ENCODE peak calls at places on chromosomes 2 and 18, in eight cellular contexts. L is WTC11, S is K562, C is HepG2, B is A549, G is SK-N-SH, F is H1, T is GM12878. Z is an unnamed sample.

GRCh38 chr2:47016172-47016913 is 100.7 kb upstream of the MCFD2 start:
- DNase-seq in G (no peak), T (no peak), B (peak), C (no peak), F (no peak), L (peak), S (peak), Z (peak)

GRCh38 chr18:79615091-79615490 is 64.5 kb upstream of the CTDP1 start:
- DNase-seq in B (no peak), G (no peak), F (peak), T (no peak), L (no peak), C (no peak), S (no peak), Z (no peak)

GRCh38 chr2:72989770-72990556 is 72.6 kb downstream of the EMX1 start:
- DNase-seq in S (no peak), C (no peak), T (no peak), L (no peak), F (peak), G (peak), B (no peak), Z (peak)

GRCh38 chr2:165274698-165275097 is 35.5 kb downstream of the SCN2A start:
- DNase-seq in G (no peak), L (no peak), T (no peak), S (no peak), F (no peak), B (no peak), C (no peak), Z (no peak)

GRCh38 chr2:226683196-226683595 is 116.4 kb downstream of the IRS1 start:
- DNase-seq in L (no peak), T (no peak), B (no peak), S (no peak), F (no peak), C (no peak), G (no peak), Z (peak)

GRCh38 chr2:3727397-3728045 is 24.1 kb downstream of the DCDC2C start:
- DNase-seq in L (no peak), C (no peak), S (no peak), B (no peak), G (no peak), F (no peak), T (no peak), Z (no peak)

GRCh38 chr2:216664593-216665034 is 30.7 kb downstream of the IGFBP5 start:
- DNase-seq in B (no peak), S (peak), T (no peak), G (peak), C (no peak), F (no peak), L (no peak), Z (peak)

GRCh38 chr2:20422679-20423271 is 24.1 kb upstream of the RHOB start:
- DNase-seq in T (no peak), F (peak), L (peak), B (peak), G (peak), S (peak), C (peak), Z (peak)

GRCh38 chr2:101435011-101435862 is 39.7 kb downstream of the RFX8 start:
- DNase-seq in T (no peak), G (no peak), C (no peak), B (no peak), L (peak), F (peak), S (no peak), Z (peak)

GRCh38 chr2:11669454-11670291 is at the start of gene NTSR2:
- DNase-seq in B (peak), L (peak), S (peak), F (peak), G (no peak), T (no peak), C (peak), Z (peak)

GRCh38 chr2:96817882-96818281 is 1.8 kb downstream of the CNNM3 start:
- DNase-seq in C (no peak), G (no peak), L (no peak), T (no peak), S (no peak), B (no peak), F (no peak), Z (no peak)

GRCh38 chr18:42514522-42514921 is 559.5 kb downstream of the PIK3C3 start:
- DNase-seq in B (no peak), S (no peak), F (no peak), G (no peak), L (no peak), C (no peak), T (no peak), Z (no peak)

GRCh38 chr2:204625135-204625534 is 79.9 kb downstream of the PARD3B start:
- DNase-seq in G (peak), B (peak), T (no peak), F (no peak), L (no peak), C (no peak), S (no peak), Z (no peak)

GRCh38 chr18:49303376-49303775 is 157.1 kb downstream of the DYM start:
- DNase-seq in C (no peak), B (no peak), T (no peak), F (no peak), S (no peak), G (no peak), L (no peak), Z (no peak)

GRCh38 chr2:170928036-170928823 is 823 bp upstream of the GORASP2 start:
- DNase-seq in S (no peak), T (no peak), C (peak), B (peak), L (peak), F (no peak), G (no peak), Z (peak)

GRCh38 chr2:8574196-8575010 is 107.5 kb upstream of the ID2 start:
- DNase-seq in F (no peak), G (no peak), T (no peak), B (no peak), C (peak), L (no peak), S (no peak), Z (peak)

GRCh38 chr2:55163258-55163657 is 68.8 kb downstream of the CLHC1 start:
- DNase-seq in F (no peak), C (no peak), L (no peak), S (no peak), G (peak), T (no peak), B (no peak), Z (peak)

GRCh38 chr2:171160119-171160629 is 519 bp downstream of the TLK1 start:
- DNase-seq in C (peak), B (peak), F (no peak), T (no peak), G (peak), S (peak), L (peak), Z (peak)

GRCh38 chr2:27572439-27572838 is 10.4 kb upstream of the ZNF512 start:
- DNase-seq in T (no peak), S (no peak), G (no peak), B (no peak), C (no peak), L (no peak), F (no peak), Z (no peak)

DNA sequence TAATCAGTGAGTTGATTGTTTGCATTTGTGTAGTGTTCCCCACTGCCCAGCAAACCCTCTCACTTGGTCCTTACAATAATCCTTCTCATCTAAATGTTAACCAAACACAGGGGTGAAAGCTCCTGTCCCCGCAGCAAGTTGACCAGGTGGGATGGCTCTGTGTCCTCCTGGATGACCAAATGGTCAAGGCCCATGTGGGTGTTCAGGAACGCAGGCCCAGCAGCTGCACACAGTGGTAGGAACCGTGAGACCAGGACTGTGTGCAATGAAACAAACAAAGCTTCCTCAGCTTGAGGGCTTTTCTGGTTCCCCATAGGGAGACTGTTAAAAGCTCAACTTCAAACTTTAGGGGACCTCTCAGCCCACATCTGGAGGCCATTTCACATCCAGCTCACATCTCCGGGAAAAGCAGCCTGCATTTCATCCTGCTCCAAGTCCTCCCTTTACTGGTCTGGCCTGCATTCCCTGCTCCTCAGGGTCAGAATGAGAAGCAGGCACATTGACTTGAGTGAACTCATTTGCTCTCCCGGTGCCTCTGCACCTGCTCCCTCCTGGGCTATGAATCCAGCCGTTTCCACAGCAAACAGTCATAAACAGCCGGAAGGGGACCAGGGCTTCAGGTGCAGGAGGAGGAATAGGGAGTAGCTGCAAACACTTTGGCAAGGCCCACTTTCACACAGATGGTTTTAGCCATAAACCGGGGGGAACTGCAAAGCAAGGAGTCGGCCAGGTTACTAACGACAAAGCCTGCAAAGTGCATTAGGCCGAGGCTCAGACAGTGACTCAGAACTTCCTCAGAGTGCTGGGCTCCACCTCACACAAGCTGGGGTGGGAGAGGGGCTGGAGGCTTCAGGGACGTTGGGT is 144.7 kb downstream of the CAPN13 start:
- DNase-seq in L (no peak), S (no peak), B (peak), T (no peak), F (peak), G (no peak), C (no peak), Z (peak)
- TF ChIP-seq USF2 in L (no peak), S (no peak), B (no peak), T (no peak), F (no peak), G (no peak), C (no peak), Z (no peak)

GRCh38 chr2:66570471-66570870 is 135.5 kb downstream of the MEIS1 start:
- DNase-seq in C (no peak), B (no peak), L (no peak), F (no peak), T (no peak), S (no peak), G (no peak), Z (no peak)

GRCh38 chr2:66569321-66569851 is 134.5 kb downstream of the MEIS1 start:
- DNase-seq in B (no peak), T (no peak), G (no peak), L (no peak), C (no peak), S (no peak), F (no peak), Z (peak)

GRCh38 chr2:66568650-66569300 is 133.8 kb downstream of the MEIS1 start:
- DNase-seq in L (no peak), T (no peak), C (no peak), F (no peak), B (no peak), S (no peak), G (no peak), Z (no peak)

GRCh38 chr2:66571873-66572272 is 136.9 kb downstream of the MEIS1 start:
- DNase-seq in G (no peak), T (no peak), C (no peak), L (no peak), S (no peak), F (no peak), B (no peak), Z (peak)

DNA sequence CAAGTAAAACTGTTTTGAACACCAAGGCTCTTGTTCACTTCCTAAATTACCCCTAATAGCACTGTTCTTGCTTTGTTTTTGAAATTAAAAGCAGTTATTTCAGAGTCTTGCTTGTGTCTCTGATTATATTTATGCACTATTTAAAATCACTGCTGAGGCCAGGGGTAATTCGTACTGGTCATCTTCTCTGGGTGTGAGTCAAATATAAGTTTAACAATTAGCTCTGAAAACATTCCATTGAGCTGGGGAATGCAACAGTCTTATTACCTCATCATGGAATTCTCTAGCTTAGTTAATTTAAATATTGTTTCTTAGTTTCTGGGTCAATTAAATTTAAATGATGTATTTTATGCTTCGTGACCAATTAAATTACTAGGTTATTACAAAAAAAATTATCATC is 135.0 kb downstream of the MEIS1 start:
- DNase-seq in S (no peak), G (no peak), B (no peak), C (no peak), L (no peak), T (no peak), F (no peak), Z (no peak)
- TF ChIP-seq USF2 in S (no peak), G (no peak), B (no peak), C (no peak), L (no peak), T (no peak), F (no peak), Z (no peak)

DNA sequence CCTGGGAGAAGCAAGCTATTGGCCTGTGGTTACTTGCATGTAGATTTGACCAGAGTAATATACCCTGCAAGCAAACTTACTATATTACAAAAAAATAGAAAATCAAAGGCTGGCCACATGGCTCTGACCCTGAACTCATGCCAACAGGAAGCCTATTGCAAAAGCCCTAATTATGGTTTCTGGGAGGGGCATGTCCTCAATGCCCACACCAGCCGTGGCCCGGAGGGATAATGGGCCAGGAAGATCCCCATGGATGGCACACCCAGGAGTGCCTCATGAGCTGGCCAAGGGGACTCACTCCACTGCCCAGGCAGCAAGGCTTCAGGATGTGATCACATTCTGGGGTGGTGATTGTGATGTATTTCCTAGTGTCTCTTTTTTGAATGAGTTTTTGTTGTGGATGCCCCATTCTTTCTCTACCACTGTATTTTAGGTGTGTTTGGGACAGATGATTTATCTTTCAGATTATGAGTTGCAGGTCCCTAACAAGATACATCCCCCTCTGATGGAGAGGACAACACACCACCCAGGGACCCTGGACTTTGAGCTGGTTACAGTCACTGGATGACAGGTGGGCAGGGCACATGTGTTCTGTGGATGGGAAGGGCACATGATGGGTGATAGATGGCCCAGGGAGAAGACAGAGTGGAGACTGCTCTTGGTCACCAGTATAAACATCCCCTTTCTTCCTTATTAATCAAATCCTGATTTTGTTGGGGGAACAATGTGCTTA is 18.7 kb upstream of the TFCP2L1 start:
- DNase-seq in C (peak), F (no peak), S (no peak), G (no peak), L (no peak), T (no peak), B (no peak), Z (no peak)
- TF ChIP-seq USF2 in C (no peak), F (no peak), S (no peak), G (no peak), L (no peak), T (no peak), B (no peak), Z (no peak)

GRCh38 chr2:126399001-126399400 is 257.0 kb upstream of the GYPC start:
- DNase-seq in F (no peak), C (peak), L (no peak), T (no peak), S (no peak), G (no peak), B (no peak), Z (no peak)
- TF ChIP-seq USF2 in F (no peak), C (no peak), L (no peak), T (no peak), S (no peak), G (no peak), B (no peak), Z (no peak)

DNA sequence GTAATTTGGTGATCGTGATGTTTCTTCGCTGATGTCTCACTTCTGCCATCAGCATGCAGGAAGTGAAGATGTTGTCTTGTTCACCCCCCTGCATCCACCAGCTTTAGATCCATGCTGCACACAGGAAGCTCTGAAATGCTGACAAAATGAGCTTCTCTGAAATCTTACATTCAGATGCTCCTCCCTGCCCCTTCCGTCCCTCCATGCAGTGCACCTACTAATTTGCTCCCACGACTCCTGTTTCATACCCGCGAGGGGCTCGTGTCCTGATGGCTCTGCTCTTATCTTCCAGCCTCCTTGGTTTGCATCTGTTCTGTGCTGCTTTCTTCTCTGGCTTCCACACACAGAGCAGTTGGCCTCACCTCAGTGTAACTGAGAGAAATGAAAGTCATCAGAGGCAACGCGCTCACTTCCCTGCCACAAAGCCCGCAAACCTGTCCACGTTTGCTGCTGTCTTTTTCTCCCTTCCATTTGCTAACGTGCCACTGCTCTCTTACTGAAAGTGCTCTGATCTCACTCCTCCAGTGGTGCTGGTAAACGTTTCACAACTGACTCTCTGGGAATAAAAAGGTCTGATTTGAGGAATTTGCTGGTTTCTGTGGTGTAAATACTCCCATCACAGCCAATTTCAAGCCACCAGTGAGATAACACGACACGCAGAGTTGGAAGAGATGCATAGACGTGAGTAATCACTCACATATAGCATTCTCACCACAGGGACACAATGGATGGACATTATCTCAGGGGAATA is 41.0 kb upstream of the MGAT4A start:
- DNase-seq in S (no peak), C (no peak), L (no peak), T (no peak), F (no peak), B (no peak), G (no peak), Z (no peak)
- TF ChIP-seq USF2 in S (no peak), C (no peak), L (no peak), T (no peak), F (no peak), B (no peak), G (no peak), Z (no peak)

GRCh38 chr2:177328056-177328455 is 63.5 kb upstream of the NFE2L2 start:
- DNase-seq in L (no peak), F (no peak), B (no peak), S (no peak), G (no peak), C (no peak), T (no peak), Z (peak)

GRCh38 chr2:177326005-177326404 is 61.5 kb upstream of the NFE2L2 start:
- DNase-seq in G (no peak), L (no peak), B (no peak), C (no peak), S (no peak), F (no peak), T (no peak), Z (no peak)

GRCh38 chr2:177327065-177327464 is 62.5 kb upstream of the NFE2L2 start:
- DNase-seq in B (no peak), S (no peak), C (no peak), T (no peak), L (no peak), F (no peak), G (no peak), Z (no peak)

GRCh38 chr2:177325554-177325953 is 61.0 kb upstream of the NFE2L2 start:
- DNase-seq in T (no peak), L (no peak), S (no peak), F (no peak), C (peak), G (no peak), B (no peak), Z (no peak)

GRCh38 chr2:177326591-177326990 is 62.1 kb upstream of the NFE2L2 start:
- DNase-seq in G (no peak), T (no peak), S (no peak), F (no peak), B (no peak), L (no peak), C (no peak), Z (no peak)
- TF ChIP-seq USF2 in G (no peak), T (no peak), S (no peak), F (no peak), B (no peak), L (no peak), C (no peak), Z (no peak)

Z was measured in IMR-90.